ENCODE peak calls at places on chromosome 2, in five cellular contexts. One of them, this sample, is unnamed.

GRCh38 chr2:21011453-21011852 is 32.4 kb downstream of the APOB start:
- DNase-seq in lower leg skin: no peak
- DNase-seq in cardiac muscle cell: no peak
- DNase-seq in D341Med: no peak
- DNase-seq in germinal center: no peak
- DNase-seq in this sample: no peak

GRCh38 chr2:225466891-225467604 is 67.5 kb downstream of the NYAP2 start:
- DNase-seq in lower leg skin: no peak
- DNase-seq in cardiac muscle cell: no peak
- DNase-seq in D341Med: no peak
- DNase-seq in germinal center: no peak
- DNase-seq in this sample: no peak

GRCh38 chr2:74079522-74080341 is 68.0 kb downstream of the BOLA3 start:
- DNase-seq in lower leg skin: no peak
- DNase-seq in cardiac muscle cell: no peak
- DNase-seq in D341Med: no peak
- DNase-seq in germinal center: peak
- DNase-seq in this sample: peak

GRCh38 chr2:179936654-179937053 is 70.4 kb downstream of the CWC22 start:
- DNase-seq in lower leg skin: no peak
- DNase-seq in cardiac muscle cell: peak
- DNase-seq in D341Med: peak
- DNase-seq in germinal center: peak
- DNase-seq in this sample: peak

GRCh38 chr2:37232131-37232933 is 874 bp downstream of the NDUFAF7 start:
- DNase-seq in lower leg skin: peak
- DNase-seq in cardiac muscle cell: peak
- DNase-seq in D341Med: peak
- DNase-seq in germinal center: peak
- DNase-seq in this sample: no peak

GRCh38 chr2:9002637-9003365 is 683 bp downstream of the MBOAT2 start:
- DNase-seq in lower leg skin: peak
- DNase-seq in cardiac muscle cell: no peak
- DNase-seq in D341Med: peak
- DNase-seq in germinal center: peak
- DNase-seq in this sample: peak

GRCh38 chr2:138757376-138757775 is 22.8 kb downstream of the NXPH2 start:
- DNase-seq in lower leg skin: no peak
- DNase-seq in cardiac muscle cell: no peak
- DNase-seq in D341Med: no peak
- DNase-seq in germinal center: no peak
- DNase-seq in this sample: no peak

GRCh38 chr2:176178271-176178806 is 10.1 kb upstream of the HOXD1 start:
- DNase-seq in lower leg skin: peak
- DNase-seq in cardiac muscle cell: peak
- DNase-seq in D341Med: no peak
- DNase-seq in germinal center: no peak
- DNase-seq in this sample: no peak

GRCh38 chr2:241048949-241049343 is 50.5 kb downstream of the SNED1 start:
- DNase-seq in lower leg skin: no peak
- DNase-seq in cardiac muscle cell: no peak
- DNase-seq in D341Med: no peak
- DNase-seq in germinal center: no peak
- DNase-seq in this sample: no peak

GRCh38 chr2:42722328-42723190 is 41.4 kb downstream of the OXER1 start:
- DNase-seq in lower leg skin: no peak
- DNase-seq in cardiac muscle cell: peak
- DNase-seq in D341Med: no peak
- DNase-seq in germinal center: no peak
- DNase-seq in this sample: peak

GRCh38 chr2:40204268-40204667 is 247.6 kb downstream of the SLC8A1 start:
- DNase-seq in lower leg skin: no peak
- DNase-seq in cardiac muscle cell: no peak
- DNase-seq in D341Med: peak
- DNase-seq in germinal center: no peak
- DNase-seq in this sample: peak

GRCh38 chr2:191202881-191203397 is 42.3 kb upstream of the MYO1B start:
- DNase-seq in lower leg skin: no peak
- DNase-seq in cardiac muscle cell: peak
- DNase-seq in D341Med: no peak
- DNase-seq in germinal center: no peak
- DNase-seq in this sample: peak

GRCh38 chr2:3535794-3536681 is 16.7 kb upstream of the ADI1 start:
- DNase-seq in lower leg skin: peak
- DNase-seq in cardiac muscle cell: peak
- DNase-seq in D341Med: no peak
- DNase-seq in germinal center: no peak
- DNase-seq in this sample: peak

GRCh38 chr2:215399067-215399716 is 36.7 kb downstream of the FN1 start:
- DNase-seq in lower leg skin: no peak
- DNase-seq in cardiac muscle cell: no peak
- DNase-seq in D341Med: no peak
- DNase-seq in germinal center: no peak
- DNase-seq in this sample: no peak